ENCODE peak calls at places on chromosome 13, in four cellular contexts. Q, M, P and G are unnamed samples.

GRCh38 chr13:26163812-26164211 is 58.3 kb downstream of the RNF6 start:
- DNase-seq in Q (no peak), P (no peak), M (no peak), G (no peak)

GRCh38 chr13:67137044-67137735 is 92.9 kb downstream of the PCDH9 start:
- DNase-seq in Q (peak; percentile 8), M (no peak), P (no peak), G (no peak)

GRCh38 chr13:36057041-36057440 is 74.1 kb downstream of the DCLK1 start:
- DNase-seq in P (no peak), M (peak; percentile 13), Q (no peak), G (no peak)

GRCh38 chr13:114099918-114100445 is 32.4 kb downstream of the RASA3 start:
- DNase-seq in Q (peak; percentile 90), P (peak; percentile 89), M (no peak), G (peak; percentile 11)

GRCh38 chr13:80074811-80075210 is 266.1 kb downstream of the SPRY2 start:
- DNase-seq in P (no peak), Q (no peak), M (no peak), G (no peak)

GRCh38 chr13:37187611-37188010 is 82.1 kb upstream of the CSNK1A1L start:
- DNase-seq in M (peak; percentile 10), P (no peak), Q (no peak), G (no peak)

GRCh38 chr13:84925443-84925842 is 873.8 kb downstream of the SLITRK6 start:
- DNase-seq in M (no peak), P (peak; percentile 84), Q (no peak), G (no peak)

GRCh38 chr13:22235285-22235949 is 564.5 kb downstream of the FGF9 start:
- DNase-seq in M (peak; percentile 25), P (no peak), Q (no peak), G (no peak)

GRCh38 chr13:24671367-24672117 is 8.7 kb upstream of the ATP12A start:
- DNase-seq in M (peak; percentile 91), Q (peak; percentile 82), P (peak; percentile 33), G (peak; percentile 57)

GRCh38 chr13:50277127-50277526 is 261.9 kb downstream of the KCNRG start:
- DNase-seq in M (no peak), Q (no peak), P (no peak), G (peak; percentile 44)

GRCh38 chr13:49248433-49249002 is 793 bp downstream of the CDADC1 start:
- DNase-seq in Q (no peak), M (peak; percentile 26), P (no peak), G (no peak)

GRCh38 chr13:98171806-98172569 is 5.1 kb downstream of the RNF113B start:
- DNase-seq in M (peak; percentile 77), Q (peak; percentile 94), P (no peak), G (no peak)

GRCh38 chr13:27797228-27797624 is 4.9 kb downstream of the GSX1 start:
- DNase-seq in M (peak; percentile 33), Q (peak; percentile 19), P (no peak), G (no peak)

GRCh38 chr13:51804295-51805172 is 571 bp upstream of the DHRS12 start:
- DNase-seq in P (peak; percentile 0), Q (no peak), M (no peak), G (no peak)

GRCh38 chr13:55627221-55627620 is 1513.5 kb upstream of the PRR20A start:
- DNase-seq in P (no peak), M (no peak), Q (no peak), G (no peak)

GRCh38 chr13:72643339-72643989 is 84.0 kb downstream of the MZT1 start:
- DNase-seq in P (peak; percentile 6), M (peak; percentile 24), Q (peak; percentile 19), G (peak; percentile 39)

GRCh38 chr13:80598189-80598588 is 257.3 kb upstream of the SPRY2 start:
- DNase-seq in P (no peak), M (no peak), Q (no peak), G (no peak)

GRCh38 chr13:72820156-72820897 is 38.4 kb downstream of the PIBF1 start:
- DNase-seq in P (no peak), M (peak; percentile 50), Q (no peak), G (no peak)

GRCh38 chr13:111298214-111298975 is 22.0 kb upstream of the TEX29 start:
- DNase-seq in M (no peak), P (no peak), Q (no peak), G (no peak)

GRCh38 chr13:93230466-93230865 is 3.9 kb downstream of the GPC6 start:
- DNase-seq in Q (no peak), M (peak; percentile 61), P (no peak), G (no peak)

GRCh38 chr13:109145631-109146030 is 516.2 kb downstream of the MYO16 start:
- DNase-seq in M (peak; percentile 74), P (peak; percentile 88), Q (peak; percentile 63), G (peak; percentile 67)

GRCh38 chr13:39159393-39159792 is 121.1 kb downstream of the NHLRC3 start:
- DNase-seq in M (no peak), Q (no peak), P (peak; percentile 9), G (no peak)

GRCh38 chr13:38308736-38309135 is 40.9 kb upstream of the UFM1 start:
- DNase-seq in Q (no peak), M (peak; percentile 5), P (no peak), G (no peak)

GRCh38 chr13:67023088-67023893 is 206.8 kb downstream of the PCDH9 start:
- DNase-seq in P (no peak), Q (no peak), M (peak; percentile 8), G (no peak)